ENCODE peak calls at places on chromosomes 11 and 22, in six cellular contexts. L is IMR-90, K is H9, Y is H1, N is trophoblast cell, F is neuronal stem cell. W is an unnamed sample.

GRCh38 chr11:124831897-124832296 is 31.7 kb upstream of the MSANTD2 start:
- DNase-seq in L (no peak), K (no peak), Y (no peak), F (no peak), N (no peak), W (no peak)

GRCh38 chr22:24433001-24433867 is 5.8 kb downstream of the ADORA2A start:
- DNase-seq in N (no peak), L (no peak), Y (no peak), K (no peak), F (no peak), W (no peak)

GRCh38 chr11:73228268-73229134 is 10.4 kb downstream of the P2RY2 start:
- DNase-seq in K (peak; percentile 25), N (no peak), F (no peak), L (no peak), Y (no peak), W (no peak)

GRCh38 chr11:121575250-121575962 is 122.6 kb upstream of the SORL1-AS1 start:
- DNase-seq in N (peak; percentile 54), K (no peak), F (no peak), Y (no peak), L (peak; percentile 81), W (peak; percentile 60)

GRCh38 chr11:111814567-111814966 is 48.4 kb upstream of the PPP2R1B start:
- DNase-seq in L (peak; percentile 91), Y (no peak), K (no peak), F (no peak), N (peak; percentile 62), W (peak; percentile 52)

GRCh38 chr11:67611165-67611564 is 4.4 kb downstream of the NDUFV1 start:
- DNase-seq in Y (no peak), L (no peak), F (no peak), K (no peak), N (no peak), W (no peak)

GRCh38 chr11:3044004-3044403 is 13.2 kb downstream of the CARS1 start:
- DNase-seq in Y (no peak), K (no peak), L (peak; percentile 24), F (no peak), N (no peak), W (peak; percentile 63)

GRCh38 chr11:45794169-45794568 is 10.8 kb upstream of the SLC35C1 start:
- DNase-seq in L (no peak), N (no peak), K (no peak), Y (peak; percentile 33), F (no peak), W (no peak)

GRCh38 chr11:60803273-60803936 is 18.3 kb downstream of the MS4A10 start:
- DNase-seq in K (no peak), Y (no peak), F (no peak), N (no peak), L (no peak), W (no peak)

GRCh38 chr11:134508219-134508990 is 96.4 kb upstream of the B3GAT1 start:
- DNase-seq in K (no peak), Y (no peak), F (no peak), N (no peak), L (no peak), W (no peak)

GRCh38 chr11:34052608-34053160 is 1.2 kb downstream of the CAPRIN1 start:
- DNase-seq in N (no peak), Y (peak; percentile 47), L (no peak), F (peak; percentile 15), K (no peak), W (peak; percentile 38)

GRCh38 chr22:33871935-33872334 is 48.3 kb downstream of the LARGE1 start:
- DNase-seq in K (no peak), L (peak; percentile 37), N (no peak), F (no peak), Y (no peak), W (no peak)

GRCh38 chr11:12331239-12331874 is 46.0 kb upstream of the PARVA start:
- DNase-seq in N (peak; percentile 84), L (peak; percentile 88), Y (peak; percentile 84), K (peak; percentile 81), F (peak; percentile 82), W (peak; percentile 84)

GRCh38 chr22:40679964-40680818 is 907 bp downstream of the MCHR1 start:
- DNase-seq in N (no peak), L (peak; percentile 31), F (no peak), K (no peak), Y (no peak), W (peak; percentile 71)

GRCh38 chr11:119676461-119677020 is 52.5 kb downstream of the NECTIN1 start:
- DNase-seq in Y (no peak), L (peak; percentile 57), K (no peak), F (no peak), N (no peak), W (peak; percentile 55)

GRCh38 chr11:43579171-43579918 is 101.2 kb upstream of the HSD17B12 start:
- DNase-seq in N (no peak), K (peak; percentile 78), L (peak; percentile 42), F (no peak), Y (peak; percentile 86), W (peak; percentile 57)

GRCh38 chr11:92286718-92287117 is 62.1 kb downstream of the FAT3 start:
- DNase-seq in L (no peak), F (no peak), N (no peak), Y (no peak), K (no peak), W (no peak)

GRCh38 chr11:134046681-134047449 is 22.0 kb upstream of the JAM3 start:
- DNase-seq in K (no peak), L (no peak), N (no peak), F (no peak), Y (no peak), W (no peak)

GRCh38 chr11:64656797-64657196 is 65.8 kb downstream of the SLC22A12 start:
- DNase-seq in Y (no peak), K (peak; percentile 79), N (no peak), L (no peak), F (no peak), W (no peak)

GRCh38 chr11:1837171-1838076 is 1.4 kb upstream of the TNNI2 start:
- DNase-seq in L (peak; percentile 28), K (peak; percentile 82), F (peak; percentile 67), N (peak; percentile 83), Y (peak; percentile 90), W (peak; percentile 62)

GRCh38 chr22:25169278-25170031 is 30.2 kb upstream of the CRYBB3 start:
- DNase-seq in N (no peak), K (no peak), F (no peak), Y (no peak), L (no peak), W (no peak)

GRCh38 chr11:79092791-79093313 is 348.0 kb downstream of the TENM4 start:
- DNase-seq in L (peak; percentile 100), Y (no peak), F (no peak), N (peak; percentile 89), K (no peak), W (peak; percentile 90)

GRCh38 chr11:1048375-1049070 is 12.0 kb upstream of the MUC6 start:
- DNase-seq in L (no peak), N (no peak), F (no peak), K (no peak), Y (no peak), W (no peak)

GRCh38 chr22:50015451-50016307 is 3.1 kb upstream of the IL17REL start:
- DNase-seq in L (no peak), Y (peak; percentile 52), K (peak; percentile 30), F (no peak), N (no peak), W (no peak)

GRCh38 chr22:31155425-31155824 is 4.6 kb upstream of the RNF185 start:
- DNase-seq in K (no peak), F (no peak), L (peak; percentile 80), Y (no peak), N (no peak), W (peak; percentile 54)

GRCh38 chr11:85653048-85653447 is 5.3 kb downstream of the TMEM126A start:
- DNase-seq in K (no peak), L (no peak), N (no peak), Y (no peak), F (no peak), W (no peak)

GRCh38 chr11:85656777-85657176 is 8.2 kb downstream of the CREBZF start:
- DNase-seq in Y (no peak), N (no peak), L (no peak), K (no peak), F (no peak), W (no peak)

GRCh38 chr11:85661972-85662664 is 2.8 kb downstream of the CREBZF start:
- DNase-seq in Y (no peak), K (no peak), N (no peak), F (no peak), L (peak; percentile 39), W (no peak)

GRCh38 chr11:85663080-85663729 is 1.7 kb downstream of the CREBZF start:
- DNase-seq in N (no peak), Y (no peak), F (no peak), K (no peak), L (no peak), W (peak; percentile 24)

DNA sequence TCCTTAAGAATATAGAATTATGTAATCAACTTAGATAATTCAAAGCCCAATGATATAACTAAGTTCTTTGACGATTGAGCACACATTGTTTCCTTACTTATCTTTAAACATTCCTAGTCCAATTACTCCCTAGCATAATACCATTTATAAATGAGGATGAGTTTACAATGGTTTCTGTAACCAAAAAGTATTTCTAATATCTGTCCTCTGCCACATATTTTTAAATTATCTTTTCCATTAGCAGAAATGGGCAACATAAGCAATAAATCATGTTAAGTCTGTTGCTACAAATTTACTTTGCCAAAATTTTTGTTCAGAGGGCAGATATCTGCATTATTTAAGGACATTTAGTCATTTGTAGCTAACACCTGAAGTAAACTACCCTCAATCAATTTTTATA is 6.7 kb downstream of the CREBZF start:
- DNase-seq in L (no peak), N (no peak), Y (no peak), K (no peak), F (no peak), W (no peak)
- H3K4me1 ChIP-seq in L (no peaks in the 10 kb centered on the region), N (no peaks in the 10 kb centered on the region), Y (peaks cover 3% of the 10 kb centered on the region), K (no peaks in the 10 kb centered on the region), F (peaks cover 5% of the 10 kb centered on the region), W (no peaks in the 10 kb centered on the region)

GRCh38 chr11:114988644-114989043 is 310.3 kb downstream of the NXPE2 start:
- DNase-seq in Y (no peak), K (no peak), F (no peak), L (no peak), N (no peak), W (no peak)

GRCh38 chr11:114984611-114985163 is 306.4 kb downstream of the NXPE2 start:
- DNase-seq in N (no peak), Y (no peak), K (no peak), L (no peak), F (no peak), W (no peak)

GRCh38 chr11:114986365-114986764 is 308.0 kb downstream of the NXPE2 start:
- DNase-seq in F (no peak), N (no peak), Y (no peak), L (no peak), K (no peak), W (no peak)

GRCh38 chr11:114989536-114989935 is 311.2 kb downstream of the NXPE2 start:
- DNase-seq in N (no peak), F (no peak), L (no peak), K (no peak), Y (no peak), W (no peak)

GRCh38 chr11:114987171-114987760 is 308.9 kb downstream of the NXPE2 start:
- DNase-seq in K (no peak), F (no peak), N (no peak), Y (no peak), L (no peak), W (no peak)
- H3K14ac ChIP-seq in K (no peak overlapping the region), F (no peak overlapping the region), N (no peak overlapping the region), Y (no peak overlapping the region), L (no peak overlapping the region), W (no peak overlapping the region)

GRCh38 chr11:62542111-62542745 is 4.4 kb downstream of the AHNAK start:
- DNase-seq in F (no peak), Y (peak; percentile 43), K (no peak), N (no peak), L (peak; percentile 23), W (no peak)
- H3K4me1 ChIP-seq in F (peaks cover 45% of the 10 kb centered on the region), Y (peaks cover 17% of the 10 kb centered on the region), K (no peaks in the 10 kb centered on the region), N (peaks cover 31% of the 10 kb centered on the region), L (peaks cover 45% of the 10 kb centered on the region), W (peaks cover 44% of the 10 kb centered on the region)

GRCh38 chr11:75944515-75944914 is 129.5 kb downstream of the UVRAG start:
- DNase-seq in L (no peak), K (no peak), Y (no peak), F (no peak), N (no peak), W (no peak)
- H3K14ac ChIP-seq in L (no peak overlapping the region), K (no peak overlapping the region), Y (no peak overlapping the region), F (no peak overlapping the region), N (no peak overlapping the region), W (no peak overlapping the region)

W was measured in mesenchymal stem cell.